ENCODE peak calls at places on chromosomes 2 and 18, in eight cellular contexts. Y is OCI-LY7, R is psoas muscle, M is astrocyte, U is ascending aorta, G is body of pancreas, J is tibial artery, E is left lung. F is an unnamed sample.

GRCh38 chr2:134408791-134409190 is 154.9 kb downstream of the MGAT5 start:
- DNase-seq in Y (no peak), R (no peak), M (peak), U (no peak), G (no peak), J (no peak), E (no peak), F (no peak)

GRCh38 chr2:217685255-217685605 is 317.6 kb downstream of the TNS1 start:
- DNase-seq in Y (no peak), R (peak), M (peak), U (peak), G (peak), J (peak), E (peak), F (peak)

GRCh38 chr2:151315381-151315903 is 26.0 kb upstream of the NMI start:
- DNase-seq in Y (no peak), R (no peak), M (no peak), U (no peak), G (no peak), J (peak), E (no peak), F (peak)

GRCh38 chr2:205889073-205889472 is 196.9 kb downstream of the INO80D start:
- DNase-seq in Y (no peak), R (no peak), M (peak), U (no peak), G (no peak), J (no peak), E (no peak), F (peak)

GRCh38 chr2:227456141-227456540 is 15.8 kb upstream of the AGFG1 start:
- DNase-seq in Y (no peak), R (no peak), M (no peak), U (no peak), G (no peak), J (no peak), E (no peak), F (no peak)

GRCh38 chr2:182642328-182642727 is 73.7 kb upstream of the DNAJC10 start:
- DNase-seq in Y (peak), R (peak), M (peak), U (no peak), G (no peak), J (peak), E (peak), F (peak)

GRCh38 chr18:495017-495416 is 5.5 kb downstream of the COLEC12 start:
- DNase-seq in Y (no peak), R (no peak), M (no peak), U (no peak), G (no peak), J (no peak), E (no peak), F (no peak)

GRCh38 chr2:101861382-101861781 is 130.4 kb upstream of the IL1R2 start:
- DNase-seq in Y (no peak), R (no peak), M (no peak), U (no peak), G (no peak), J (no peak), E (no peak), F (no peak)

GRCh38 chr2:46814160-46814559 is 101.4 kb downstream of the MCFD2 start:
- DNase-seq in Y (no peak), R (peak), M (peak), U (peak), G (no peak), J (peak), E (peak), F (no peak)

GRCh38 chr2:237253046-237253723 is 160.8 kb downstream of the COL6A3 start:
- DNase-seq in Y (no peak), R (no peak), M (peak), U (no peak), G (no peak), J (no peak), E (no peak), F (peak)

GRCh38 chr2:118014492-118014824 is 588 bp upstream of the CCDC93 start:
- DNase-seq in Y (no peak), R (no peak), M (no peak), U (no peak), G (no peak), J (peak), E (peak), F (peak)

GRCh38 chr2:134576478-134576877 is 142.3 kb downstream of the TMEM163 start:
- DNase-seq in Y (peak), R (no peak), M (no peak), U (no peak), G (no peak), J (no peak), E (no peak), F (no peak)

GRCh38 chr2:83196225-83196624 is 1262.9 kb downstream of the SUCLG1 start:
- DNase-seq in Y (peak), R (no peak), M (peak), U (no peak), G (no peak), J (no peak), E (no peak), F (peak)

GRCh38 chr2:40401896-40402295 is 50.0 kb downstream of the SLC8A1 start:
- DNase-seq in Y (no peak), R (no peak), M (peak), U (no peak), G (no peak), J (no peak), E (no peak), F (peak)

GRCh38 chr2:30266051-30266621 is 34.8 kb downstream of the LBH start:
- DNase-seq in Y (peak), R (no peak), M (no peak), U (no peak), G (no peak), J (no peak), E (no peak), F (no peak)

GRCh38 chr18:63444567-63444966 is 22.3 kb upstream of the VPS4B start:
- DNase-seq in Y (no peak), R (no peak), M (no peak), U (no peak), G (no peak), J (no peak), E (no peak), F (peak)

GRCh38 chr18:48790869-48791635 is 159.7 kb downstream of the SMAD7 start:
- DNase-seq in Y (peak), R (no peak), M (no peak), U (peak), G (peak), J (peak), E (peak), F (no peak)

GRCh38 chr2:102048465-102048864 is 56.7 kb downstream of the IL1R2 start:
- DNase-seq in Y (no peak), R (peak), M (peak), U (no peak), G (no peak), J (peak), E (no peak), F (no peak)

GRCh38 chr18:59516356-59517155 is 157.5 kb upstream of the LMAN1 start:
- DNase-seq in Y (no peak), R (no peak), M (peak), U (no peak), G (peak), J (no peak), E (peak), F (peak)

GRCh38 chr2:130756041-130756720 is 841 bp downstream of the AMER3 start:
- DNase-seq in Y (no peak), R (no peak), M (no peak), U (no peak), G (no peak), J (no peak), E (no peak), F (no peak)

GRCh38 chr2:204576580-204576979 is 31.3 kb downstream of the PARD3B start:
- DNase-seq in Y (no peak), R (no peak), M (peak), U (no peak), G (no peak), J (no peak), E (no peak), F (no peak)

GRCh38 chr2:147945660-147946059 is 74.9 kb downstream of the ORC4 start:
- DNase-seq in Y (no peak), R (no peak), M (no peak), U (no peak), G (no peak), J (no peak), E (no peak), F (no peak)

GRCh38 chr2:190382851-190383250 is 25.3 kb upstream of the MFSD6 start:
- DNase-seq in Y (peak), R (no peak), M (peak), U (no peak), G (no peak), J (no peak), E (no peak), F (peak)

GRCh38 chr2:80304522-80304878 is at the start of gene LRRTM1:
- DNase-seq in Y (no peak), R (no peak), M (no peak), U (no peak), G (no peak), J (no peak), E (no peak), F (no peak)

GRCh38 chr2:11933854-11934253 is 187.4 kb downstream of the LPIN1 start:
- DNase-seq in Y (peak), R (no peak), M (no peak), U (no peak), G (no peak), J (no peak), E (no peak), F (no peak)

GRCh38 chr18:40371673-40372072 is 1583.4 kb upstream of the PIK3C3 start:
- DNase-seq in Y (no peak), R (no peak), M (peak), U (no peak), G (no peak), J (no peak), E (no peak), F (peak)

GRCh38 chr18:49890041-49890440 is 76.7 kb upstream of the ACAA2 start:
- DNase-seq in Y (no peak), R (no peak), M (no peak), U (no peak), G (no peak), J (no peak), E (no peak), F (no peak)

DNA sequence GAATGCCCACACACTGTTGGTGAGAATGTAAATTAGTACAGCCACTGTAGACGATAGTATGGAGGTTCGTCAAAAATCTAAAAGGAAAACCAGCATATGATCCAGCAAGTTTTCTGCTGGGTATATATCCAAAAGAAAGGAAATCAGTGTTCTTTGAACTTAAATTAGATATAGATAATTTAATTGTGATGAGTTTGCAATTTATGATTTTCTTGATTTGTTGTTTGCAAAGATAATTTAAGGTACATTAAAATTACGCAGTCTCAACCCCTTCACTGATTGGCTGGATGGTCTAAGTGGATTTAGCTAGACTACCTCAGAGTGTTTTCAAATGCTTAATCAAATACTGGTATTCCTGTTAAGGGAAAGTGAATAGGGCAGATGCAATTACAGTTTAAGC is 302.2 kb downstream of the GALNT13 start:
- DNase-seq in Y (no peak), R (no peak), M (no peak), U (no peak), G (no peak), J (no peak), E (no peak), F (no peak)
- H3K27ac ChIP-seq in Y (no peak), R (no peak), M (no peak), U (no peak), G (no peak), J (no peak), E (no peak), F (no peak)

GRCh38 chr2:176091329-176092258 is 927 bp upstream of the HOXD13 start:
- DNase-seq in Y (no peak), R (no peak), M (no peak), U (no peak), G (no peak), J (peak), E (no peak), F (no peak)
- TF ChIP-seq CTCF in Y (no peak), R (no peak), M (no peak), U (no peak), G (no peak), J (no peak), E (no peak), F (no peak)

DNA sequence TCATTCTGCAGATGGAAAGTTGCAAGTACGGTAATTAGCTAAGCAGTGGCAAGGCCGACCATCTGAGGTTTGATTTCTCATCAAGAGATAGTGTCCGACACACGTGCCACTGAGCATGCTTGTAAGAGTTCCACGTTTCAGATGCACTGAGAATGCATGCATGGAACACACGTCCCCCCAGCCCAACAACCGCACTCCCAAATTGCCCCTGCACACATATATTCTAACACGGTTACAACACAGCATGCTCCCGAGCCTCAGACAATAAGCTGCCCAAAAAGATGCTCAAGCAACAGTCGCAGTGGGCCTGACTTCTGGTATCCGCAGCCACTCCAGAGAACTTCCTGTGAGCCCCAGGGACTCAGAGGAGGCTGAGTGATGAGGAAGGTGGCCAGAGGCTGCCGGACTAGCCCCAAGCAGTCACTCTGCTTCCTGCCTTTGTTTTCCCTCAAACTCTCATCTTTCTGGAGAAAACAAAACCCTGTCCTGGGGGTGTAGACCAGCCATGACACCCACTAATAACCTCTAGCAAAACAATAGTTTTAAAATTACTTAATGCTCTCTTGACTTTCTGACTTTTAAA is 204.0 kb downstream of the TGIF1 start:
- DNase-seq in Y (no peak), R (no peak), M (no peak), U (no peak), G (no peak), J (no peak), E (no peak), F (no peak)
- H3K27ac ChIP-seq in Y (no peak), R (no peak), M (peak), U (peak), G (no peak), J (no peak), E (no peak), F (no peak)

DNA sequence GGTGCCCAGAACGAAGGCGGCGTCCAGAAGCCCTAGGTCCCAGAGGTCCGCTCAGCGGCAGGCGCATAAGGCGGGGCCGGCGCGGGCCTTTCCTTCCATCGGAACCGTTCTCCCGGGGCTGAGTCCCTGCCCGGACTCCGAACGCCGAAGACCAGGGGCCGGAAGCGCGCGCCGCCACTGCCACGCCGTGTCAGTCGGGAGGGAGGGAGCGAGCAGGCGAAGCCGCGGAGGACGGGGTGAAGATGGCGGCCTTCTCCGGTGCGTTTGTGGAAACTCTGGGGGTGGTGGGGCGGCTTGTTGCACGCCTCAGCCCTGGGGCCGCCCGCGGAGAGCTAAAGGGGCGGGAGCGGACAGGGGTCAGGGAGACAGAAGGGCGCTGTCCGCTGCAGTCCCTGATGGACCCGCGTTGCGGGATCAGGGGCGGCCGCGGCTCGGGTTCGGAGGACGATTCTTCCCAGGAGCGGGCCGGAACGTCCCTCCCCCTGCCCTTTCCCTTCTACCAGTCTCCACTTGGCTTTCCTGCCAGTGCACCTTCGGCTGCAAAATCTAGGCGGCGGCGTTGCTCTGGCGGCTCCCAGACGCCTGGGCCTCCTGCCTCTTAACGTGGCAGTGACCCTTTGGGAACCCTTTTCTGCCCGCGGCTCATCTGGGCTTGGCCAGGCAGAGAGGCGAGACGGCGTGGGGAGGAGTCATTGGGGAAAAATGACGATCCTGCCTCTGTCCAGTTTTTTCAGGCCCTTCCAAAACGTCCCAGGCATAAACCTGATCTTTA is at the start of gene DDX1:
- DNase-seq in Y (peak), R (peak), M (peak), U (peak), G (peak), J (peak), E (peak), F (peak)
- TF ChIP-seq CTCF in Y (peak), R (no peak), M (no peak), U (no peak), G (no peak), J (no peak), E (no peak), F (no peak)

GRCh38 chr2:15907461-15908324 is 32.7 kb upstream of the MYCN start:
- DNase-seq in Y (no peak), R (no peak), M (no peak), U (no peak), G (no peak), J (no peak), E (no peak), F (no peak)
- H3K27ac ChIP-seq in Y (no peak), R (no peak), M (no peak), U (no peak), G (no peak), J (no peak), E (no peak), F (no peak)